ENCODE peak calls at places on chromosomes 3 and 15, in four cellular contexts. One of them, this sample, is unnamed.

GRCh38 chr3:71710906-71711494 is 14.2 kb downstream of the EIF4E3 start:
- DNase-seq in LoVo: peak; percentile 36
- DNase-seq in psoas muscle: no peak
- DNase-seq in NCI-H1105 treated with DMSO at 0.1 percent for 48 hours: peak; percentile 35
- DNase-seq in this sample: no peak

GRCh38 chr15:77817434-77817833 is 184.7 kb upstream of the LINGO1 start:
- DNase-seq in LoVo: no peak
- DNase-seq in psoas muscle: no peak
- DNase-seq in NCI-H1105 treated with DMSO at 0.1 percent for 48 hours: no peak
- DNase-seq in this sample: no peak

GRCh38 chr15:48537277-48538113 is 108.0 kb downstream of the FBN1 start:
- DNase-seq in LoVo: no peak
- DNase-seq in psoas muscle: no peak
- DNase-seq in NCI-H1105 treated with DMSO at 0.1 percent for 48 hours: no peak
- DNase-seq in this sample: no peak

GRCh38 chr3:69426905-69427304 is 41.0 kb upstream of the FRMD4B start:
- DNase-seq in LoVo: no peak
- DNase-seq in psoas muscle: no peak
- DNase-seq in NCI-H1105 treated with DMSO at 0.1 percent for 48 hours: no peak
- DNase-seq in this sample: no peak

GRCh38 chr3:169659096-169659521 is 4.4 kb downstream of the MECOM start:
- DNase-seq in LoVo: no peak
- DNase-seq in psoas muscle: no peak
- DNase-seq in NCI-H1105 treated with DMSO at 0.1 percent for 48 hours: no peak
- DNase-seq in this sample: no peak

GRCh38 chr15:76185716-76186115 is 125.6 kb downstream of the ETFA start:
- DNase-seq in LoVo: peak; percentile 66
- DNase-seq in psoas muscle: no peak
- DNase-seq in NCI-H1105 treated with DMSO at 0.1 percent for 48 hours: peak; percentile 20
- DNase-seq in this sample: peak; percentile 33

GRCh38 chr15:94206463-94207167 is 24.7 kb upstream of the MCTP2 start:
- DNase-seq in LoVo: no peak
- DNase-seq in psoas muscle: no peak
- DNase-seq in NCI-H1105 treated with DMSO at 0.1 percent for 48 hours: no peak
- DNase-seq in this sample: no peak

GRCh38 chr3:122000936-122001605 is 21.0 kb downstream of the ILDR1 start:
- DNase-seq in LoVo: no peak
- DNase-seq in psoas muscle: no peak
- DNase-seq in NCI-H1105 treated with DMSO at 0.1 percent for 48 hours: no peak
- DNase-seq in this sample: no peak

GRCh38 chr15:41024141-41024540 is 70.9 kb downstream of the CHAC1 start:
- DNase-seq in LoVo: no peak
- DNase-seq in psoas muscle: no peak
- DNase-seq in NCI-H1105 treated with DMSO at 0.1 percent for 48 hours: no peak
- DNase-seq in this sample: no peak

GRCh38 chr3:184946922-184947321 is 135.0 kb downstream of the VPS8 start:
- DNase-seq in LoVo: no peak
- DNase-seq in psoas muscle: no peak
- DNase-seq in NCI-H1105 treated with DMSO at 0.1 percent for 48 hours: no peak
- DNase-seq in this sample: no peak

GRCh38 chr3:127490271-127491023 is 100.1 kb downstream of the TPRA1 start:
- DNase-seq in LoVo: no peak
- DNase-seq in psoas muscle: no peak
- DNase-seq in NCI-H1105 treated with DMSO at 0.1 percent for 48 hours: no peak
- DNase-seq in this sample: no peak

GRCh38 chr3:149717391-149718056 is 34.8 kb downstream of the COMMD2 start:
- DNase-seq in LoVo: peak; percentile 69
- DNase-seq in psoas muscle: no peak
- DNase-seq in NCI-H1105 treated with DMSO at 0.1 percent for 48 hours: peak; percentile 68
- DNase-seq in this sample: peak; percentile 10

GRCh38 chr3:38308456-38308855 is 26.4 kb downstream of the SLC22A14 start:
- DNase-seq in LoVo: no peak
- DNase-seq in psoas muscle: no peak
- DNase-seq in NCI-H1105 treated with DMSO at 0.1 percent for 48 hours: no peak
- DNase-seq in this sample: no peak

GRCh38 chr3:128442070-128442469 is 24.6 kb downstream of the DNAJB8 start:
- DNase-seq in LoVo: no peak
- DNase-seq in psoas muscle: no peak
- DNase-seq in NCI-H1105 treated with DMSO at 0.1 percent for 48 hours: no peak
- DNase-seq in this sample: no peak

GRCh38 chr15:70902105-70902504 is 9.5 kb downstream of the LRRC49 start:
- DNase-seq in LoVo: peak; percentile 69
- DNase-seq in psoas muscle: no peak
- DNase-seq in NCI-H1105 treated with DMSO at 0.1 percent for 48 hours: no peak
- DNase-seq in this sample: no peak

GRCh38 chr3:184560992-184561328 is 625 bp upstream of the EPHB3 start:
- DNase-seq in LoVo: no peak
- DNase-seq in psoas muscle: no peak
- DNase-seq in NCI-H1105 treated with DMSO at 0.1 percent for 48 hours: no peak
- DNase-seq in this sample: no peak

GRCh38 chr15:66771351-66771650 is 69.3 kb downstream of the SMAD6 start:
- DNase-seq in LoVo: no peak
- DNase-seq in psoas muscle: peak; percentile 33
- DNase-seq in NCI-H1105 treated with DMSO at 0.1 percent for 48 hours: no peak
- DNase-seq in this sample: no peak

GRCh38 chr3:115760722-115761121 is 137.4 kb downstream of the GAP43 start:
- DNase-seq in LoVo: no peak
- DNase-seq in psoas muscle: no peak
- DNase-seq in NCI-H1105 treated with DMSO at 0.1 percent for 48 hours: no peak
- DNase-seq in this sample: no peak

GRCh38 chr3:141625506-141625905 is 112.6 kb upstream of the RNF7 start:
- DNase-seq in LoVo: peak; percentile 16
- DNase-seq in psoas muscle: no peak
- DNase-seq in NCI-H1105 treated with DMSO at 0.1 percent for 48 hours: no peak
- DNase-seq in this sample: no peak

GRCh38 chr15:84929795-84930371 is 45.4 kb downstream of the SLC28A1 start:
- DNase-seq in LoVo: peak; percentile 98
- DNase-seq in psoas muscle: no peak
- DNase-seq in NCI-H1105 treated with DMSO at 0.1 percent for 48 hours: no peak
- DNase-seq in this sample: peak; percentile 43

GRCh38 chr15:92142242-92143232 is 251.1 kb upstream of the ST8SIA2 start:
- DNase-seq in LoVo: no peak
- DNase-seq in psoas muscle: no peak
- DNase-seq in NCI-H1105 treated with DMSO at 0.1 percent for 48 hours: no peak
- DNase-seq in this sample: no peak

GRCh38 chr15:76982756-76983155 is 12.2 kb upstream of the PSTPIP1 start:
- DNase-seq in LoVo: no peak
- DNase-seq in psoas muscle: no peak
- DNase-seq in NCI-H1105 treated with DMSO at 0.1 percent for 48 hours: no peak
- DNase-seq in this sample: no peak

GRCh38 chr3:175704366-175705041 is 845.4 kb downstream of the NAALADL2 start:
- DNase-seq in LoVo: no peak
- DNase-seq in psoas muscle: no peak
- DNase-seq in NCI-H1105 treated with DMSO at 0.1 percent for 48 hours: no peak
- DNase-seq in this sample: no peak

GRCh38 chr15:70274908-70275307 is 177.2 kb upstream of the TLE3 start:
- DNase-seq in LoVo: no peak
- DNase-seq in psoas muscle: no peak
- DNase-seq in NCI-H1105 treated with DMSO at 0.1 percent for 48 hours: no peak
- DNase-seq in this sample: no peak

GRCh38 chr3:187734841-187735240 is 10.4 kb downstream of the BCL6 start:
- DNase-seq in LoVo: no peak
- DNase-seq in psoas muscle: no peak
- DNase-seq in NCI-H1105 treated with DMSO at 0.1 percent for 48 hours: no peak
- DNase-seq in this sample: no peak

GRCh38 chr3:33075996-33076395 is 20.9 kb downstream of the GLB1 start:
- DNase-seq in LoVo: no peak
- DNase-seq in psoas muscle: no peak
- DNase-seq in NCI-H1105 treated with DMSO at 0.1 percent for 48 hours: no peak
- DNase-seq in this sample: no peak

GRCh38 chr3:5948081-5948480 is 760.6 kb downstream of the EDEM1 start:
- DNase-seq in LoVo: no peak
- DNase-seq in psoas muscle: no peak
- DNase-seq in NCI-H1105 treated with DMSO at 0.1 percent for 48 hours: no peak
- DNase-seq in this sample: no peak

GRCh38 chr3:71600646-71601288 is 17.2 kb upstream of the FOXP1 start:
- DNase-seq in LoVo: no peak
- DNase-seq in psoas muscle: no peak
- DNase-seq in NCI-H1105 treated with DMSO at 0.1 percent for 48 hours: no peak
- DNase-seq in this sample: no peak